ENCODE peak calls at places on chromosomes 12 and 14, in five cellular contexts. A is tibial artery; P is uterus; W is activated CD4-positive, alpha-beta T cell treated with anti-CD3 and anti-CD28 coated beads for 4 hours; G is T-helper 1 cell. E is an unnamed sample.

GRCh38 chr12:109111775-109112491 is 4.5 kb upstream of the ACACB start:
- DNase-seq in P (peak), A (peak), G (peak), W (peak), E (peak)

GRCh38 chr14:69046468-69046867 is 67.4 kb upstream of the ACTN1 start:
- DNase-seq in A (peak), G (no peak), W (no peak), P (peak), E (no peak)

GRCh38 chr12:4421590-4422031 is 24.0 kb downstream of the FGF6 start:
- DNase-seq in W (peak), P (no peak), A (no peak), G (no peak), E (no peak)

GRCh38 chr14:103552011-103552797 is 10.3 kb downstream of the BAG5 start:
- DNase-seq in G (no peak), W (no peak), P (peak), A (peak), E (peak)

GRCh38 chr12:59973515-59973914 is 377.7 kb downstream of the SLC16A7 start:
- DNase-seq in W (no peak), P (no peak), G (no peak), A (no peak), E (no peak)

GRCh38 chr12:5171701-5172100 is 128.0 kb downstream of the KCNA5 start:
- DNase-seq in P (no peak), W (no peak), G (no peak), A (no peak), E (no peak)

GRCh38 chr14:64649383-64649998 is 54.7 kb upstream of the PLEKHG3 start:
- DNase-seq in G (no peak), P (peak), W (no peak), A (peak), E (no peak)

GRCh38 chr14:104199266-104199665 is 60.9 kb downstream of the KIF26A start:
- DNase-seq in P (no peak), G (no peak), W (no peak), A (no peak), E (no peak)

GRCh38 chr12:95605875-95606274 is 54.6 kb upstream of the USP44 start:
- DNase-seq in P (no peak), A (no peak), G (no peak), W (no peak), E (no peak)

GRCh38 chr12:30753233-30753632 is 1.5 kb downstream of the CAPRIN2 start:
- DNase-seq in P (no peak), A (no peak), W (peak), G (no peak), E (no peak)

GRCh38 chr12:45401008-45401407 is 185.1 kb downstream of the ANO6 start:
- DNase-seq in A (no peak), W (no peak), P (no peak), G (no peak), E (peak)

GRCh38 chr12:79677667-79678066 is 13.1 kb downstream of the PAWR start:
- DNase-seq in G (no peak), W (no peak), P (no peak), A (no peak), E (no peak)

GRCh38 chr12:106303202-106303820 is 778 bp downstream of the TCP11L2 start:
- DNase-seq in P (peak), W (peak), A (peak), G (peak), E (peak)

GRCh38 chr12:51971679-51972423 is 20.4 kb downstream of the ACVR1B start:
- DNase-seq in P (no peak), G (no peak), W (no peak), A (no peak), E (no peak)

GRCh38 chr12:56223571-56224101 is 506 bp upstream of the NABP2 start:
- DNase-seq in W (no peak), A (no peak), P (no peak), G (no peak), E (no peak)

GRCh38 chr12:93422050-93422449 is 19.7 kb downstream of the UBE2N start:
- DNase-seq in P (no peak), A (no peak), W (no peak), G (no peak), E (no peak)